ENCODE peak calls at places on chromosomes 12 and 14, in ten cellular contexts. Q is A549, D is transverse colon, T is lower leg skin, U is IMR-90, E is K562, Z is adrenal gland, W is sigmoid colon, G is spleen, H is uterus. X is an unnamed sample.

GRCh38 chr12:120466560-120467315 is 2.8 kb downstream of the SRSF9 start:
- DNase-seq in Q (no peak), D (peak; percentile 13), T (no peak), U (peak; percentile 45), E (peak; percentile 70), Z (peak; percentile 71), W (no peak), G (no peak), H (peak; percentile 34), X (no peak)

GRCh38 chr14:100072783-100073346 is 7.6 kb downstream of the EVL start:
- DNase-seq in Q (no peak), D (peak; percentile 75), T (peak; percentile 33), U (no peak), E (peak; percentile 70), Z (no peak), W (no peak), G (peak; percentile 89), H (no peak), X (no peak)

GRCh38 chr12:70721958-70722357 is 84.7 kb upstream of the PTPRB start:
- DNase-seq in Q (no peak), D (no peak), T (no peak), U (no peak), E (no peak), Z (no peak), W (no peak), G (no peak), H (no peak), X (no peak)

GRCh38 chr12:69389836-69390235 is 30.3 kb downstream of the YEATS4 start:
- DNase-seq in Q (no peak), D (no peak), T (no peak), U (peak; percentile 79), E (no peak), Z (no peak), W (no peak), G (no peak), H (no peak), X (no peak)

GRCh38 chr14:67191768-67192290 is 2.6 kb downstream of the GARIN2 start:
- DNase-seq in Q (no peak), D (no peak), T (no peak), U (peak; percentile 48), E (no peak), Z (no peak), W (no peak), G (no peak), H (no peak), X (no peak)

GRCh38 chr12:47383942-47384341 is 304.2 kb upstream of the AMIGO2 start:
- DNase-seq in Q (no peak), D (no peak), T (no peak), U (peak; percentile 90), E (no peak), Z (no peak), W (no peak), G (no peak), H (no peak), X (no peak)

GRCh38 chr14:74299061-74299545 is 3.6 kb downstream of the ABCD4 start:
- DNase-seq in Q (no peak), D (no peak), T (peak; percentile 26), U (peak; percentile 34), E (no peak), Z (peak; percentile 74), W (no peak), G (no peak), H (no peak), X (no peak)

GRCh38 chr12:112116232-112117060 is 7.9 kb upstream of the NAA25 start:
- DNase-seq in Q (peak; percentile 28), D (peak; percentile 41), T (no peak), U (peak; percentile 61), E (peak; percentile 96), Z (peak; percentile 89), W (peak; percentile 70), G (peak; percentile 72), H (no peak), X (peak; percentile 56)

GRCh38 chr12:2402180-2402579 is 349.4 kb downstream of the CACNA1C start:
- DNase-seq in Q (no peak), D (no peak), T (no peak), U (no peak), E (no peak), Z (peak; percentile 68), W (no peak), G (no peak), H (no peak), X (no peak)

GRCh38 chr14:65228436-65228835 is 126.1 kb upstream of the MAX start:
- DNase-seq in Q (no peak), D (no peak), T (no peak), U (no peak), E (no peak), Z (no peak), W (no peak), G (peak; percentile 3), H (no peak), X (no peak)

GRCh38 chr12:117032593-117033381 is 66.4 kb downstream of the TESC start:
- DNase-seq in Q (no peak), D (no peak), T (no peak), U (peak; percentile 35), E (no peak), Z (peak; percentile 79), W (peak; percentile 67), G (peak; percentile 68), H (no peak), X (no peak)

GRCh38 chr12:11833174-11833895 is 183.9 kb downstream of the ETV6 start:
- DNase-seq in Q (no peak), D (no peak), T (no peak), U (no peak), E (no peak), Z (no peak), W (no peak), G (no peak), H (no peak), X (no peak)

GRCh38 chr12:68497702-68498101 is 113.0 kb upstream of the RAP1B start:
- DNase-seq in Q (no peak), D (no peak), T (no peak), U (peak; percentile 77), E (peak; percentile 75), Z (no peak), W (no peak), G (no peak), H (no peak), X (no peak)

GRCh38 chr12:32139064-32139421 is 32.4 kb downstream of the BICD1 start:
- DNase-seq in Q (no peak), D (peak; percentile 46), T (no peak), U (peak; percentile 66), E (no peak), Z (no peak), W (no peak), G (no peak), H (no peak), X (peak; percentile 16)

GRCh38 chr12:57435288-57435687 is 704 bp downstream of the INHBC start:
- DNase-seq in Q (no peak), D (no peak), T (no peak), U (no peak), E (no peak), Z (no peak), W (no peak), G (no peak), H (no peak), X (no peak)

GRCh38 chr14:63413009-63413408 is 94.3 kb upstream of the GPHB5 start:
- DNase-seq in Q (no peak), D (no peak), T (no peak), U (peak; percentile 6), E (no peak), Z (no peak), W (no peak), G (no peak), H (no peak), X (no peak)

DNA sequence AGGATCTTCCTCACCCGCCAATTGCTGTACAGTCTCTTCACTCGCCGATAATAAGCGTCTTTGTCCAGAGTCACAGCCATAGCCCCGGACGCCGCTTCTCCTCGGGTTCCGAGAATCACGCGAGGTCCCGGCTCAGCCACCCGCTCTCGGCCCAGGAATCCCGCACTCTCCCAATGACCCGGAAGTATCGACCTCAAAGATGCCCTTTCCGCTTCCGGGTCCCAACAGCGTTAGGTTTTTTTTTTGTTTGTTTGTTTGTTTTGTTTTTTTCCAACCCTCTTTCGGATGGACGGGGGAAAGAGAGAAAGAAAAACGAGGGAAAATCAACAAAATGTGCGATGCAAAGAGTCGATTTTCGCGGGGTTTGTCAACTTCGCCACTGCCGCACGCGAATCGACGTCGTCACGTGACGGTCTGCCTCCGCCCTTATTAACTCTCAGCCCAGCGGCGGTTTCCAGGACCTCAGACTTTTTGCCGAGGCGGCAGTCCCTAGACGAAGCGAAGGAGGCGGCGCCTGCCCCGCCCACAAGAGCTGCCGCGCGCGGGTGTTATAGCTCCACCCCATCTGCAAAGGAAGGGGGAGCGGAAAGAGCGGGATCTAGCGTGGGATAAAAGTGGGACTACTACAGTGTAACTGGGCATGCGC is at the start of gene SUPT16H:
- DNase-seq in Q (peak; percentile 80), D (peak; percentile 97), T (peak; percentile 97), U (peak; percentile 95), E (peak; percentile 96), Z (peak; percentile 98), W (peak; percentile 98), G (peak; percentile 99), H (peak; percentile 96), X (peak; percentile 88)
- TF ChIP-seq POLR2A in Q (peak; percentile 65), D (peak; percentile 72), T (no peak), U (peak; percentile 68), E (peak; percentile 81), Z (peak; percentile 71), W (no peak), G (peak; percentile 36), H (peak; percentile 39), X (peak; percentile 48)

GRCh38 chr12:125092108-125092871 is 27.1 kb downstream of the AACS start:
- DNase-seq in Q (no peak), D (no peak), T (no peak), U (no peak), E (no peak), Z (no peak), W (no peak), G (no peak), H (no peak), X (no peak)
- H3K4me3 ChIP-seq in Q (peak overlapping the region; percentile 15), D (no peak overlapping the region), T (no peak overlapping the region), U (no peak overlapping the region), E (no peak overlapping the region), Z (no peak overlapping the region), W (no peak overlapping the region), G (no peak overlapping the region), H (no peak overlapping the region), X (no peak overlapping the region)

DNA sequence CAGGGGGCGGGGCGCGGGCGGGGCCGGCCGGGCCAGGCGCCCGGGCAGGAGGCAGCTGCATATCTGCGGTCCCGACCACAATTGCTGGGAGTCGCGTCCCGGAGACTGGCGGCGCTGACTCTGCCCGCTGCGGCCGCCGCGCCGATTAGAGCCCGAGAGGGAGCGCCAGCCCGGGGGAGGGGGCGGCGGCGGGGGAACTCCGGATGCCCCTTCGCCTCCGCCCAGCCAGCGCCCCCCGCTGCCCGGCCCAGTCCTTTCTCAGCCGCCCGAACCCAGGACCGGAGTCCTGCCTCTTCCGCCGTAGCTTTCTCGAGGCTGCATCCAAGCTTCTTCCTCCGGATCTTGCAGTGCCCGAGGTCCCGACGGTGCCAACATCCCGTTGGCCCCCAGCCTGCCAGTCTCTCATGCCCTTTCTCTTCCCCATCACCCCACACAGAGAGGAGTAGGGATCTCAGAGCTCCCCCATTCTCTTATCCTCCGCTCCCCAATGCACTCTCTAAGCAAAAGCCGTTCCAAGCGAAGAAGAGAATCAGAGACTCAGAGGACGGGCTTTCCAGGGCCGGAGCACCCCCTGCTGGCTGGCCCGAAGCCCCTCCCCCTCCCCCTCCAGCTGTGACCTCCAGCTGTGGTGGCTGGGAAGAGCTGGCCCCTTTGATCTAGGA is 8.8 kb upstream of the SP7 start:
- DNase-seq in Q (peak; percentile 68), D (peak; percentile 78), T (peak; percentile 52), U (peak; percentile 72), E (peak; percentile 88), Z (peak; percentile 88), W (peak; percentile 93), G (peak; percentile 91), H (peak; percentile 84), X (peak; percentile 62)
- TF ChIP-seq POLR2A in Q (peak; percentile 59), D (peak; percentile 21), T (no peak), U (peak; percentile 61), E (peak; percentile 24), Z (peak; percentile 54), W (no peak), G (no peak), H (peak; percentile 39), X (peak; percentile 44)

GRCh38 chr14:72745991-72746980 is 147.6 kb downstream of the DPF3 start:
- DNase-seq in Q (no peak), D (no peak), T (no peak), U (peak; percentile 84), E (no peak), Z (peak; percentile 49), W (no peak), G (no peak), H (no peak), X (no peak)
- H3K4me3 ChIP-seq in Q (no peak overlapping the region), D (no peak overlapping the region), T (no peak overlapping the region), U (no peak overlapping the region), E (no peak overlapping the region), Z (no peak overlapping the region), W (no peak overlapping the region), G (no peak overlapping the region), H (no peak overlapping the region), X (no peak overlapping the region)

X was measured in tibial nerve.